ENCODE peak calls at places on chromosome 13, in nine cellular contexts. T, W, J, Q, G, V, D, R and C are unnamed samples.

GRCh38 chr13:19159181-19159580 is 22.4 kb downstream of the TUBA3C start:
- DNase-seq in T (no peak), W (no peak), J (no peak), Q (no peak), G (no peak), V (no peak), D (no peak), R (no peak), C (no peak)

GRCh38 chr13:29594310-29594709 is 1.2 kb downstream of the SLC7A1 start:
- DNase-seq in T (peak; percentile 87), W (peak; percentile 52), J (peak; percentile 49), Q (peak; percentile 49), G (peak; percentile 91), V (peak; percentile 33), D (peak; percentile 68), R (peak; percentile 61), C (peak; percentile 35)

GRCh38 chr13:22076658-22077057 is 405.8 kb downstream of the FGF9 start:
- DNase-seq in T (no peak), W (no peak), J (no peak), Q (no peak), G (no peak), V (peak; percentile 50), D (no peak), R (no peak), C (peak; percentile 23)

GRCh38 chr13:49026851-49027250 is 51.1 kb downstream of the FNDC3A start:
- DNase-seq in T (no peak), W (no peak), J (no peak), Q (no peak), G (peak; percentile 48), V (no peak), D (no peak), R (no peak), C (no peak)

GRCh38 chr13:46982856-46983582 is 86.2 kb upstream of the HTR2A start:
- DNase-seq in T (no peak), W (no peak), J (no peak), Q (peak; percentile 7), G (no peak), V (no peak), D (peak; percentile 97), R (no peak), C (no peak)

GRCh38 chr13:50934735-50935419 is 25.3 kb downstream of the RNASEH2B start:
- DNase-seq in T (no peak), W (no peak), J (no peak), Q (no peak), G (no peak), V (no peak), D (no peak), R (no peak), C (no peak)

GRCh38 chr13:51995677-51996551 is 15.3 kb downstream of the ATP7B start:
- DNase-seq in T (no peak), W (no peak), J (no peak), Q (no peak), G (no peak), V (no peak), D (no peak), R (no peak), C (no peak)

GRCh38 chr13:41802684-41803554 is 158.0 kb downstream of the VWA8 start:
- DNase-seq in T (peak; percentile 60), W (no peak), J (peak; percentile 2), Q (peak; percentile 11), G (peak; percentile 85), V (no peak), D (no peak), R (no peak), C (no peak)

GRCh38 chr13:32254916-32255743 is 60.0 kb downstream of the ZAR1L start:
- DNase-seq in T (no peak), W (no peak), J (no peak), Q (no peak), G (no peak), V (no peak), D (no peak), R (no peak), C (no peak)

GRCh38 chr13:70080030-70080429 is 27.6 kb upstream of the ATXN8OS start:
- DNase-seq in T (no peak), W (no peak), J (no peak), Q (no peak), G (no peak), V (no peak), D (no peak), R (no peak), C (no peak)

GRCh38 chr13:83350569-83350968 is 531.7 kb downstream of the SLITRK1 start:
- DNase-seq in T (no peak), W (no peak), J (no peak), Q (no peak), G (peak; percentile 61), V (no peak), D (no peak), R (no peak), C (no peak)

GRCh38 chr13:59458908-59459579 is 704.7 kb downstream of the DIAPH3 start:
- DNase-seq in T (peak; percentile 75), W (peak; percentile 14), J (no peak), Q (no peak), G (peak; percentile 85), V (no peak), D (no peak), R (no peak), C (peak; percentile 74)

GRCh38 chr13:27038323-27038722 is 133.3 kb downstream of the USP12 start:
- DNase-seq in T (peak; percentile 40), W (no peak), J (no peak), Q (no peak), G (peak; percentile 74), V (no peak), D (no peak), R (no peak), C (no peak)

GRCh38 chr13:27309967-27310598 is 39.5 kb downstream of the RASL11A start:
- DNase-seq in T (no peak), W (no peak), J (no peak), Q (no peak), G (peak; percentile 57), V (no peak), D (no peak), R (no peak), C (no peak)

GRCh38 chr13:83499286-83499685 is 383.0 kb downstream of the SLITRK1 start:
- DNase-seq in T (no peak), W (no peak), J (no peak), Q (no peak), G (peak; percentile 14), V (peak; percentile 3), D (no peak), R (no peak), C (no peak)

GRCh38 chr13:49098771-49099512 is 121.2 kb upstream of the MLNR start:
- DNase-seq in T (no peak), W (no peak), J (no peak), Q (no peak), G (no peak), V (no peak), D (peak; percentile 17), R (no peak), C (no peak)